ENCODE peak calls at places on chromosomes 5 and 9, in seven cellular contexts. Z, J, T, M, F, C and O are unnamed samples.

GRCh38 chr5:1081519-1081918 is 30.3 kb downstream of the SLC12A7 start:
- DNase-seq in Z (no peak), M (no peak), F (no peak), J (no peak), T (no peak), C (no peak), O (no peak)

GRCh38 chr5:64295100-64295499 is 129.5 kb downstream of the RNF180 start:
- DNase-seq in T (no peak), Z (no peak), F (no peak), C (no peak), J (no peak), M (no peak), O (no peak)

GRCh38 chr9:108396618-108397017 is 459.2 kb downstream of the ACTL7B start:
- DNase-seq in T (no peak), Z (no peak), M (no peak), J (no peak), F (no peak), C (no peak), O (no peak)

GRCh38 chr5:139078345-139078744 is 119.8 kb downstream of the SIL1 start:
- DNase-seq in T (no peak), M (no peak), Z (no peak), C (no peak), J (no peak), F (no peak), O (no peak)

GRCh38 chr9:130688070-130688469 is 5.5 kb upstream of the EXOSC2 start:
- DNase-seq in T (no peak), M (no peak), F (no peak), Z (no peak), J (no peak), C (no peak), O (no peak)

GRCh38 chr5:138502121-138502520 is 36.8 kb downstream of the EGR1 start:
- DNase-seq in C (no peak), J (no peak), T (no peak), Z (no peak), M (no peak), F (no peak), O (peak)

GRCh38 chr5:154315196-154315595 is 124.7 kb downstream of the GALNT10 start:
- DNase-seq in F (no peak), C (no peak), M (no peak), Z (no peak), J (no peak), T (no peak), O (no peak)

GRCh38 chr9:124457079-124457886 is 7.0 kb downstream of the ADGRD2 start:
- DNase-seq in F (no peak), T (no peak), J (no peak), Z (no peak), M (no peak), C (no peak), O (no peak)

GRCh38 chr5:56479701-56480304 is 246.7 kb upstream of the ANKRD55 start:
- DNase-seq in Z (no peak), J (no peak), M (no peak), C (no peak), T (no peak), F (peak), O (no peak)

GRCh38 chr5:72681781-72682180 is 134.7 kb upstream of the TNPO1 start:
- DNase-seq in J (no peak), F (no peak), M (no peak), C (no peak), Z (no peak), T (no peak), O (no peak)

GRCh38 chr5:52999357-52999949 is 10.3 kb downstream of the ITGA2 start:
- DNase-seq in M (no peak), C (no peak), F (no peak), T (no peak), Z (no peak), J (no peak), O (no peak)

GRCh38 chr5:141757402-141757801 is 75.4 kb upstream of the ARAP3 start:
- DNase-seq in T (no peak), Z (no peak), C (peak), F (peak), M (peak), J (no peak), O (no peak)

GRCh38 chr9:84953252-84953773 is 283.8 kb downstream of the NTRK2 start:
- DNase-seq in F (no peak), C (no peak), T (no peak), J (no peak), Z (no peak), M (no peak), O (no peak)

GRCh38 chr9:81526587-81526986 is 162.8 kb downstream of the TLE1 start:
- DNase-seq in T (no peak), M (no peak), J (no peak), F (no peak), C (no peak), Z (no peak), O (no peak)

GRCh38 chr5:175124821-175125220 is 319.2 kb downstream of the DRD1 start:
- DNase-seq in M (no peak), C (no peak), Z (no peak), J (no peak), T (no peak), F (no peak), O (no peak)

GRCh38 chr9:23341346-23341745 is 484.7 kb downstream of the ELAVL2 start:
- DNase-seq in Z (no peak), J (no peak), M (no peak), C (no peak), T (no peak), F (no peak), O (no peak)

GRCh38 chr5:179275941-179276837 is 69.1 kb downstream of the ADAMTS2 start:
- DNase-seq in Z (peak), T (no peak), M (peak), J (no peak), C (peak), F (no peak), O (no peak)

GRCh38 chr9:135551456-135551855 is 5.5 kb downstream of the OBP2A start:
- DNase-seq in Z (no peak), J (no peak), M (no peak), C (no peak), T (no peak), F (no peak), O (no peak)

GRCh38 chr9:23342296-23342695 is 483.7 kb downstream of the ELAVL2 start:
- DNase-seq in M (no peak), F (no peak), C (no peak), T (no peak), J (no peak), Z (peak), O (no peak)

GRCh38 chr5:41893074-41893851 is 10.9 kb upstream of the RIMOC1 start:
- DNase-seq in Z (no peak), C (no peak), T (no peak), F (no peak), M (no peak), J (no peak), O (no peak)

GRCh38 chr9:111983484-111983908 is 86.9 kb downstream of the UGCG start:
- DNase-seq in J (peak), F (no peak), T (no peak), C (no peak), M (no peak), Z (no peak), O (no peak)

GRCh38 chr5:103562453-103563157 is at the start of gene NUDT12:
- DNase-seq in M (peak), T (peak), J (peak), F (peak), C (peak), Z (peak), O (peak)

GRCh38 chr9:113876806-113877236 is 712 bp downstream of the ZNF618 start:
- DNase-seq in M (no peak), T (no peak), J (no peak), F (no peak), Z (no peak), C (no peak), O (no peak)

GRCh38 chr9:16315720-16316119 is 554.8 kb downstream of the BNC2 start:
- DNase-seq in M (no peak), T (no peak), C (no peak), Z (no peak), F (no peak), J (no peak), O (no peak)

GRCh38 chr5:62575066-62575465 is 3.6 kb upstream of the LRRC70 start:
- DNase-seq in C (no peak), J (no peak), F (no peak), Z (no peak), M (no peak), T (no peak), O (no peak)

DNA sequence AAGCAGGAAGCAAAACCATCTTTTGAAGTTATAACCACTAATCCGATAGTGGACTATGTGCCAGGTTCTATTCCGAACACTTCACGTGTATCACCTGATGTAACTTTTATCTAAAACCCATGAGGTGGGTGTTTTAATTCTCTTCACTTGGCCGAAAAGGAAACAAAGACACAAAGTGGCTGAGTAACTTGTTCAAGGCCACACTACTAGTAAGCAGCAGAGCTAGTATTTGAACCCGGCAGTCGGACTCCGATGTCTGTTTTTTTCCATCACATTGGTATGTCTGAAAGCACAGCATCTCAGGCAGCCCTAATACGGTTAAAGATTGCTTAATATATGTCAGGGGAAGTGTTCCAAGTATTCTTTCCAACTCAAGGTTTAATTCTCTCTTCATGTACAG is 16.2 kb downstream of the FAM169A start:
- DNase-seq in C (no peak), Z (peak), J (no peak), F (no peak), M (no peak), T (no peak), O (no peak)
- TF ChIP-seq POLR2AphosphoS5 in C (no peak), Z (peak), J (no peak), F (no peak), M (no peak), T (no peak), O (no peak)

GRCh38 chr9:2502210-2502609 is 119.4 kb upstream of the VLDLR start:
- DNase-seq in J (no peak), T (no peak), C (no peak), Z (no peak), F (no peak), M (no peak), O (no peak)
- TF ChIP-seq POLR2AphosphoS5 in J (no peak), T (no peak), C (no peak), Z (no peak), F (no peak), M (no peak), O (no peak)

DNA sequence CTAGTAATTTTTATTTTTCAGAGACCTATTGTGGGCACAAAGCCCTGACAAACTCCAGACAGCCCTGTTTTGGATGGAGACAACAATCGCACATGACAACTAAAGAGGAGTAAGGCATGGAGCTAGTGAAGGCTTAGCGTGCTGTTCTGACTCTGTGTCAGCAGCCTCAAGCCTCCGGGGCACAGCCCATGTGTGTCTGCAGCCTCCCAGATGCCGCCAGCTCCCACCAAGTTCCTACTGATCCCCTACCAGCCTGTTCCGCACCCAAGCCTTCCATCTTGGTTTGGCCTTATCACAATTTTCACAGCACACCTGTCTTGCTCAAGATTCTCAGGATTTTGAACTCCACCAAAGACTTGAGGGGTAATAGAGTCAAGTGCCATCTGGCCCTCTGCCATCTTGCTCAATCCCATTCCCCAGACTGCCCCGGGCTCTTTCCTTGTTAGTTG is 70.3 kb upstream of the SH3PXD2B start:
- DNase-seq in F (peak), T (no peak), C (no peak), M (peak), J (no peak), Z (no peak), O (no peak)
- TF ChIP-seq POLR2AphosphoS5 in F (no peak), T (no peak), C (no peak), M (peak), J (no peak), Z (no peak), O (no peak)

GRCh38 chr9:95515272-95516113 is 1.3 kb downstream of the PTCH1 start:
- DNase-seq in F (peak), J (no peak), M (peak), Z (no peak), C (no peak), T (no peak), O (no peak)
- TF ChIP-seq POLR2AphosphoS5 in F (no peak), J (no peak), M (no peak), Z (no peak), C (no peak), T (no peak), O (no peak)

GRCh38 chr5:115181757-115182156 is 12.0 kb upstream of the TRIM36 start:
- DNase-seq in C (no peak), J (no peak), F (no peak), T (no peak), M (no peak), Z (no peak), O (no peak)

GRCh38 chr5:115184780-115185179 is 15.1 kb upstream of the TRIM36 start:
- DNase-seq in J (no peak), Z (no peak), M (no peak), F (no peak), T (no peak), C (no peak), O (no peak)

GRCh38 chr5:115179068-115179958 is 9.6 kb upstream of the TRIM36 start:
- DNase-seq in M (peak), T (no peak), F (peak), Z (no peak), C (no peak), J (no peak), O (no peak)

GRCh38 chr5:115179959-115180709 is 10.4 kb upstream of the TRIM36 start:
- DNase-seq in C (no peak), M (peak), F (peak), J (no peak), Z (no peak), T (no peak), O (no peak)
- TF ChIP-seq POLR2AphosphoS5 in C (no peak), M (no peak), F (peak), J (no peak), Z (no peak), T (no peak), O (no peak)